ENCODE peak calls at places on chromosomes 2 and 18, in eight cellular contexts. S is IMR-90, R is mammary epithelial cell, M is ovary, T is HCT116, W is fibroblast of the aortic adventitia, V is upper lobe of left lung, E is brain microvascular endothelial cell. N is an unnamed sample.

GRCh38 chr2:234269769-234270204 is 219.3 kb downstream of the SPP2 start:
- DNase-seq in V (no peak), W (peak), T (no peak), R (peak), M (no peak), E (peak), S (peak), N (peak)

GRCh38 chr2:241218131-241219029 is 29.9 kb downstream of the ANO7 start:
- DNase-seq in W (peak), S (peak), E (no peak), V (peak), T (no peak), R (peak), M (peak), N (peak)

GRCh38 chr18:78423776-78424175 is 555.8 kb upstream of the SALL3 start:
- DNase-seq in T (no peak), E (no peak), M (no peak), R (no peak), S (no peak), V (no peak), W (no peak), N (no peak)

GRCh38 chr2:207115715-207116364 is 49.9 kb downstream of the KLF7 start:
- DNase-seq in V (no peak), S (peak), W (peak), R (no peak), T (no peak), E (no peak), M (peak), N (peak)

GRCh38 chr18:7177131-7177744 is 53.7 kb upstream of the LRRC30 start:
- DNase-seq in E (peak), S (peak), R (peak), V (no peak), T (no peak), W (peak), M (peak), N (peak)

GRCh38 chr2:180622122-180622918 is 358.1 kb upstream of the UBE2E3 start:
- DNase-seq in R (peak), V (no peak), E (peak), T (no peak), S (peak), W (peak), M (no peak), N (peak)

GRCh38 chr2:60355849-60356261 is 197.6 kb downstream of the BCL11A start:
- DNase-seq in M (no peak), W (no peak), R (peak), T (no peak), S (no peak), E (no peak), V (no peak), N (no peak)

GRCh38 chr2:109545828-109546713 is 67.7 kb downstream of the SEPTIN10 start:
- DNase-seq in T (peak), R (peak), S (peak), V (no peak), W (peak), E (peak), M (peak), N (peak)

DNA sequence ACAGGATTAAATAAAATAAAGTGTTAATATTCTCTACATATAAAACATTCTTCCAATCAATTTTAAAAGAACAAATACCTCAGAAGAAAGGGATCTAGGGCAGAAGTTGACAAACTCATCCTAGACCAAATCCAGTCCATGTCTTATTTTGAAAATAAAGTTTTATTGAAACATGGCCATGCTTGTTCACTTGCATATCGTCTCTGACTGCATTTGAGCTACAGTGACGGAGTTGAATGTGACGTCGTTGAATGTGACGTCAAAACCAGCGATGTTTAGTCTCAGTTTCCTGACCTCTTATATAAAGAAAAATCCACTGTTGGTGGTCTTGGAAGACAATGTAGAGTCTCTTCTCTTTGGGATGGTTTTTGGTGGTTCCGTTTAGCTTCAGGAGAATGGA is 33.6 kb downstream of the GREB1L start:
- DNase-seq in V (no peak), W (no peak), R (no peak), T (no peak), S (no peak), M (no peak), E (no peak), N (no peak)
- H3K4me3 ChIP-seq in V (no peak), W (no peak), R (no peak), T (no peak), S (no peak), M (no peak), E (no peak), N (no peak)

DNA sequence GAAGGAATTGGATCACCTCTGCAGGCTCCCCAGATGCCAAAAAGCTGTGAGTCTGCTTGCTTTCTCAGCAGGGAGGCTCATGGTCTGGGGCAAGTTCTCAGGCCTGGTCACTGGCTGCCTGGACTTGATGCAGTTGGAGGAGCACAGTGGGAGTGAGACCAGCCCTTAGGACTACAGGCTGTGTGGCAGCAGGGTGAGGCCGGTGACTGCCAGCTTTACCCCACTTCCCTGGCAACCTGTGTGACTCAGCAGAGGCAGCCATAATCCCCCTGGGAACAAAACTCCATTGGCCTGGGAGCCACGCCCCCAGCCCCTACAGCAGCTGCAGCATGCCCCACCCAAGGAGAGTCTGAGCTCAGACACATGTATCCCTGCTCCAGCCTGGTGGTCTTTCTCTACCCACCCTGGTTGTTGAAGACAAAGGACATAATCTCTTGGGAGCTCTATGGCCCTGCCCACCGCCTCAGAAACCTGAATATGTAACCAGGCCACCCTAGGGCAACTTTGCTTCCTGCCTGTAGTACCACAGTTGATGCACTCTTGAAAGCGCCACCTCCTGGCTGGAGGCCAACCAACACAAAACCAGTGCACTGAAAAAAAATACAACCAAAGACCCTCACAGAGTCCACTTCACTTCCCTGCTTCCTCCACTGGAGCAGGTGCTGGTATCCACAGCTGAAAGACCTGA is 106.8 kb upstream of the SPATS2L start:
- DNase-seq in V (no peak), R (peak), T (no peak), S (no peak), W (no peak), E (no peak), M (no peak), N (no peak)
- TF ChIP-seq CTCF in V (no peak), R (no peak), T (no peak), S (no peak), W (no peak), E (peak), M (no peak), N (no peak)

DNA sequence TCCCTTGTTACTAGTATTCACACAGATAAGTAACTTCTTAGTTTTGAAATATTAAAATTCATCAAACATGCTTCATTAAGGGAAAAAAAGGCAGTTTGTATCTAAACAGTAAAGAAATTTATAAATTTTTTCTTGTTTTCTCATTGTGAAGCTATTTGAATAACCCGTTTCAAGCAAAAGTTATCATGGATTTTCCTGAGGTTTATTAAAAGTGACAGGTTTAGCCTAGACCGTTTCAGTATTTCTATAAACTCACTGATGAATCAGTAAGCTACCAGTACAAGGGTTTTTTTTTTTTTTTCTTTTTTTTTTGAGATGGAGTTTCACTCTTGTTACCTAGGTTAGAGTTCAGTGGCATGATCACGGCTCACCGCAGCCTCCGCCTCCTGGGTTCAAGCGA is 20.0 kb downstream of the ZNF532 start:
- DNase-seq in E (no peak), S (no peak), T (no peak), M (no peak), R (no peak), W (no peak), V (no peak), N (no peak)
- H3K4me3 ChIP-seq in E (no peak), S (no peak), T (no peak), M (no peak), R (no peak), W (no peak), V (no peak), N (no peak)

DNA sequence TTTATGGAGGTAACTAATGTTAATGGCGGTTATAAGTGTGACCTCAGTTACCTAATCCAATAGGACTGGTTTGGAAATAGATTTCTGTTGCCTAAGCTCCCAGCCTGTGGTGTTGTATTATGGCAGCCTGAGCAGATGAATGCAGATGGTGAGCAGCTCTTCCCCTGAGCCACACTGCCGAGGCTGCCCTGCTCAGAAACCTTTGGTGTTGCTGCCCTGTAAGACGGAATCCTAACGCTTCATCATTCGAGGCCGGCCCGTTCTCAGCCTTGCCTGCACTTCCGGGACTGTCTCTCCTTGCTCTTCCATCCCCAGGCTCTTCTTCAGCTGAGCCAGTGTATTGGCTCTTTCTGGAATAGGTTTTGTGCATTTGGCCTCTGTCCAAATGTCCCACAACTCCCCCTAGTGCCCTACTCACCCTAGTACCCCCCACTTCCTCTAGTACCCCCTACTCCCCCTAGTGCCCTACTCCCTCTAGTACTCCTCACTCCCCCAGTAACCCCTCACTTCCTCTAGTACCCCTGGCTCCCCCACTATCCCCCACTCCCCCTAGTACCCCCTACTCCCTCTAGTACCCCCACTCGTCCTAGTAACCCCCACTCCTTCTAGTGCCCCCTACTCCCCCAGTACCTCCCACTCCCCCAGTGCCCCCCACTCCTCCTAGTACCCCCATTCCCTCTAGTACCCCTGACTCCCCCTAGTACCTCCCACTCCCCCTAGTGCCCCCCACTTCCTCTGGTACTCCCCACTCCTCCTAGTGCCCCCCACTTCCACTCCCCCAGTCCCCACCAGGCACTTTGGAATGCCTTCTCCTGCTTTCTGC is 106.0 kb upstream of the TAF1B start:
- DNase-seq in T (no peak), E (no peak), S (peak), R (no peak), M (no peak), W (no peak), V (no peak), N (peak)
- TF ChIP-seq CTCF in T (peak), E (peak), S (peak), R (no peak), M (no peak), W (no peak), V (no peak), N (peak)

GRCh38 chr18:5288517-5288935 is 7.0 kb downstream of the ZBTB14 start:
- DNase-seq in S (no peak), W (no peak), R (no peak), V (no peak), M (no peak), E (no peak), T (no peak), N (no peak)
- H3K4me3 ChIP-seq in S (no peak), W (no peak), R (no peak), V (no peak), M (no peak), E (no peak), T (no peak), N (no peak)